ENCODE peak calls at places on chromosome 10, in six cellular contexts. F is Peyer's patch; Q is CD8-positive, alpha-beta T cell; T is astrocyte of the cerebellum; P is GM06990; U is lower lobe of right lung. B is an unnamed sample.

GRCh38 chr10:21173433-21173963 is 276.4 kb upstream of the NEBL start:
- DNase-seq in F (peak; percentile 60), Q (no peak), T (no peak), P (peak; percentile 6), U (peak; percentile 54), B (no peak)

GRCh38 chr10:64379898-64380297 is 858.7 kb downstream of the REEP3 start:
- DNase-seq in F (no peak), Q (no peak), T (no peak), P (no peak), U (no peak), B (no peak)

GRCh38 chr10:114917927-114918672 is 19.9 kb upstream of the TRUB1 start:
- DNase-seq in F (no peak), Q (no peak), T (peak; percentile 72), P (no peak), U (no peak), B (peak; percentile 78)

GRCh38 chr10:71631007-71631859 is 88.3 kb downstream of the C10orf105 start:
- DNase-seq in F (no peak), Q (no peak), T (no peak), P (no peak), U (no peak), B (no peak)

GRCh38 chr10:48206470-48207250 is 67.8 kb downstream of the FRMPD2 start:
- DNase-seq in F (no peak), Q (no peak), T (no peak), P (no peak), U (no peak), B (no peak)

GRCh38 chr10:57696641-57697040 is 571.1 kb downstream of the IPMK start:
- DNase-seq in F (no peak), Q (no peak), T (peak; percentile 78), P (no peak), U (no peak), B (peak; percentile 91)

GRCh38 chr10:101961591-101962498 is 94.1 kb downstream of the ARMH3 start:
- DNase-seq in F (no peak), Q (no peak), T (no peak), P (no peak), U (no peak), B (no peak)

GRCh38 chr10:67763499-67764011 is 67.6 kb upstream of the CTNNA3 start:
- DNase-seq in F (peak; percentile 70), Q (peak; percentile 60), T (peak; percentile 22), P (peak; percentile 80), U (peak; percentile 84), B (peak; percentile 70)

GRCh38 chr10:116538461-116538860 is 7.3 kb upstream of the PNLIP start:
- DNase-seq in F (no peak), Q (no peak), T (peak; percentile 19), P (no peak), U (no peak), B (peak; percentile 1)

GRCh38 chr10:104559935-104560334 is 81.2 kb upstream of the SORCS3 start:
- DNase-seq in F (no peak), Q (no peak), T (no peak), P (no peak), U (no peak), B (no peak)

GRCh38 chr10:44988957-44989620 is 10.5 kb upstream of the DEPP1 start:
- DNase-seq in F (no peak), Q (no peak), T (no peak), P (no peak), U (no peak), B (no peak)

GRCh38 chr10:128475686-128476410 is 349.6 kb upstream of the MKI67 start:
- DNase-seq in F (no peak), Q (no peak), T (no peak), P (no peak), U (no peak), B (no peak)

GRCh38 chr10:95406651-95407280 is 116.0 kb upstream of the PDLIM1 start:
- DNase-seq in F (peak; percentile 62), Q (no peak), T (no peak), P (no peak), U (peak; percentile 61), B (no peak)

GRCh38 chr10:34505338-34505737 is 309.8 kb downstream of the PARD3 start:
- DNase-seq in F (no peak), Q (no peak), T (peak; percentile 62), P (no peak), U (no peak), B (peak; percentile 81)

GRCh38 chr10:96797485-96797884 is 34.6 kb upstream of the LCOR start:
- DNase-seq in F (no peak), Q (no peak), T (no peak), P (no peak), U (no peak), B (no peak)
- TF ChIP-seq CTCF in F (no peak), Q (no peak), T (no peak), P (no peak), U (no peak), B (no peak)

DNA sequence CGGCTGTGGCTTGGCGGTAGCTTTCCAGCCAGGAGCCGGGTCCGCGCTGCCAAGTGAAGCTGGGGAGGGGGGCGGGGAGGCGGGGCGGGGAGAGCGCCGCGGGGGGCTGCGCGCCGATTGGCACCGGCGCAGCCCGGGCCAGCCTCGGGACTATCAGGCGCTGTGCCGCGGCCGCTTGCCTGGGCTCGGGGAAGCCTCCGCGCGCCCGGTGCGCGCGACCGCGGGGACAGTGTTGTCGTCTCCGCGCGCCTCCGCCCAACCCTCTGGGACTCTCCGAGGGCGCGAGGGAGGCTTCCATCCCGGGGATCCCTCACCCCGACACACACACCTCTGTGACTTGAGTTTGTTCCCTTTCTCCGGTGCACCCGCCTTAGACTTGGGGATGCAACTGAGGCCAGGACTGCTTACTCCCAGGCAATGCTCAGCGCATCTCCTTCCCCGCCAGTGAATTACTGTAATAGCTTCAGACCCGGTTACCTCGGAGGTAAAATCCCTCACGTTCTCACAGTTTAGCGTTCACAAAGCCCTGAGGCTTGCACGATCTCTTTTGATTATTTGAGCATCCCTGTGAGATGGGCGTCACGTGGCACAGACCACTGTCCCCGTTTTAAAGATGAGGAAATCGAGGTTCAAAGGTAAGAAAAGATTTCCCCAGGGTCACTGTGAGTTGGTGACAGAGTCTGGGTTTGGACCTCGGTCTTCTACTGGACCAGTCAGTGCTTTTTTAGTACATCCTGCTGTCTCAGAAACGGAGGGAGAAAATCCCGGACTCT is at the start of gene NKX1-2:
- DNase-seq in F (no peak), Q (no peak), T (no peak), P (no peak), U (no peak), B (no peak)
- H3K4me3 ChIP-seq in F (peak within 1 kb of the TSS; percentile 22), Q (no peak within 1 kb of the TSS), T (peak within 1 kb of the TSS; percentile 24), P (no peak within 1 kb of the TSS), U (peak within 1 kb of the TSS; percentile 14), B (no peak within 1 kb of the TSS)

DNA sequence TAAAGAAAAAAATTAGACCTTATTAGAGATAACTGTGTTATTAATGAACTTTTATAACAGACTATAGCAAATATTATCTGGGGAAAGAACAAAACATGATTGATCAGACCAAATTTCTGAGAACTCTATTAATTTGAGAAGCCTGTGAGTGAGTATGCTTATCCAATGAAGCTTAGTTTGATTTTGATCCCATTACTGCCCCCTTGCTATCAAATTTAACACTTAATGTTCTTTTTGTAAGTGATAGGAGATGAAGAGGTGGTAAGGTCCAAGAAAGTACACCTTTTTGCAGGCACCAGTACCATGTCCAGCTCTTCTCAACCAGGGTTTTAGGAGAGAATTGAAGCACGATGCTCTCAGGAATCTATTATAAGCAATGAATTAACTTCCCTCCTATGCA is 49.9 kb downstream of the ZNF365 start:
- DNase-seq in F (no peak), Q (no peak), T (no peak), P (no peak), U (no peak), B (no peak)
- TF ChIP-seq CTCF in F (no peak), Q (no peak), T (no peak), P (no peak), U (no peak), B (no peak)

GRCh38 chr10:3876563-3876962 is 91.6 kb upstream of the KLF6 start:
- DNase-seq in F (no peak), Q (no peak), T (no peak), P (no peak), U (no peak), B (no peak)

GRCh38 chr10:3875842-3876235 is 90.8 kb upstream of the KLF6 start:
- DNase-seq in F (no peak), Q (no peak), T (no peak), P (no peak), U (no peak), B (no peak)

GRCh38 chr10:3877092-3878000 is 92.3 kb upstream of the KLF6 start:
- DNase-seq in F (no peak), Q (no peak), T (no peak), P (no peak), U (no peak), B (no peak)

GRCh38 chr10:3873728-3874461 is 88.9 kb upstream of the KLF6 start:
- DNase-seq in F (no peak), Q (no peak), T (no peak), P (peak; percentile 76), U (no peak), B (peak; percentile 83)

GRCh38 chr10:3874988-3875841 is 90.2 kb upstream of the KLF6 start:
- DNase-seq in F (no peak), Q (peak; percentile 14), T (no peak), P (peak; percentile 69), U (no peak), B (no peak)
- H3K4me3 ChIP-seq in F (no peak overlapping the region), Q (no peak overlapping the region), T (no peak overlapping the region), P (peak overlapping the region; percentile 9), U (no peak overlapping the region), B (no peak overlapping the region)

DNA sequence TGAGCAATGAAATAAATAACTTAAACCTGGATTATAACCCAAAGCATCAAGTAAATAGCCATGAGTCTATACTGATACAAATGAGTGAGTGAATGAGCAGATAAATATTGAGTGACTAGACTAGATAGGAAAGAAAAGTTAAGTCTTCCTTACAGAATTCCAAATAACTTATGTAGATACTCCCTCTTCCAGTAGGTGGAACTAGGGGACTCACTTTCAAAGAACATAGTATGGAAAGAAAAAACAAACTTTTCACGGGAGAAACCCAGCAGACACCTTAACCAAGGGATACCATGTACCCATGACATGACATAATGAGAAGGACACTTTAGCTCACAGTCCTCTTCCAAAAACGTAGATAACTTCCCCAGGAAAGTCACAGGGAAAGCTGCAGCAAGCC is 32.2 kb downstream of the CSGALNACT2 start:
- DNase-seq in F (no peak), Q (no peak), T (peak; percentile 1), P (no peak), U (no peak), B (peak; percentile 14)
- TF ChIP-seq CTCF in F (no peak), Q (no peak), T (peak; percentile 30), P (no peak), U (no peak), B (peak; percentile 32)

GRCh38 chr10:5447611-5448071 is 35.3 kb downstream of the NET1 start:
- DNase-seq in F (no peak), Q (no peak), T (no peak), P (peak; percentile 67), U (no peak), B (no peak)

GRCh38 chr10:5446390-5446926 is 34.1 kb downstream of the NET1 start:
- DNase-seq in F (peak; percentile 99), Q (peak; percentile 42), T (peak; percentile 32), P (peak; percentile 66), U (peak; percentile 96), B (peak; percentile 87)

GRCh38 chr10:5445006-5445405 is 32.6 kb downstream of the NET1 start:
- DNase-seq in F (no peak), Q (no peak), T (no peak), P (no peak), U (no peak), B (no peak)

GRCh38 chr10:5448333-5449048 is 36.1 kb downstream of the NET1 start:
- DNase-seq in F (no peak), Q (no peak), T (no peak), P (no peak), U (no peak), B (no peak)

GRCh38 chr10:5447071-5447470 is 34.7 kb downstream of the NET1 start:
- DNase-seq in F (no peak), Q (no peak), T (no peak), P (no peak), U (no peak), B (no peak)
- H3K4me3 ChIP-seq in F (peak overlapping the region; percentile 33), Q (peak overlapping the region; percentile 54), T (peak overlapping the region; percentile 59), P (no peak overlapping the region), U (peak overlapping the region; percentile 56), B (peak overlapping the region; percentile 70)